ENCODE peak calls at places on chromosomes 6 and 20, in five cellular contexts. L is ovary, E is heart left ventricle, B is HCT116, D is vagina. J is an unnamed sample.
A peak's percentile ranks its signal among the peaks of the same experiment; 100 is the strongest.

GRCh38 chr6:108168501-108168979 is 2.7 kb downstream of the NR2E1 start:
- DNase-seq in L (no peak), E (peak; percentile 42), B (no peak), D (no peak), J (no peak)

GRCh38 chr6:43858161-43859153 is 88.4 kb downstream of the VEGFA start:
- DNase-seq in L (no peak), E (no peak), B (no peak), D (no peak), J (no peak)

GRCh38 chr6:143449082-143449481 is 1.4 kb downstream of the ADAT2 start:
- DNase-seq in L (no peak), E (no peak), B (no peak), D (no peak), J (no peak)

GRCh38 chr6:62519574-62519973 is 233.5 kb upstream of the KHDRBS2 start:
- DNase-seq in L (no peak), E (no peak), B (no peak), D (no peak), J (no peak)

GRCh38 chr6:36053878-36054277 is 26.3 kb downstream of the MAPK14 start:
- DNase-seq in L (no peak), E (no peak), B (no peak), D (no peak), J (no peak)

GRCh38 chr6:134714679-134715078 is 235.2 kb downstream of the ALDH8A1 start:
- DNase-seq in L (no peak), E (no peak), B (no peak), D (no peak), J (no peak)

GRCh38 chr20:21027569-21027968 is 78.6 kb downstream of the LINC00237 start:
- DNase-seq in L (no peak), E (no peak), B (peak; percentile 54), D (no peak), J (no peak)

GRCh38 chr20:37316775-37317170 is 27.3 kb downstream of the MANBAL start:
- DNase-seq in L (no peak), E (no peak), B (no peak), D (no peak), J (no peak)

GRCh38 chr6:170292778-170293164 is 1.9 kb upstream of the DLL1 start:
- DNase-seq in L (no peak), E (no peak), B (peak; percentile 32), D (no peak), J (no peak)

GRCh38 chr20:55515831-55516230 is 489.5 kb downstream of the CBLN4 start:
- DNase-seq in L (no peak), E (no peak), B (no peak), D (no peak), J (no peak)

GRCh38 chr20:37202267-37202943 is 23.1 kb upstream of the MROH8 start:
- DNase-seq in L (peak; percentile 19), E (no peak), B (peak; percentile 35), D (no peak), J (peak; percentile 63)

DNA sequence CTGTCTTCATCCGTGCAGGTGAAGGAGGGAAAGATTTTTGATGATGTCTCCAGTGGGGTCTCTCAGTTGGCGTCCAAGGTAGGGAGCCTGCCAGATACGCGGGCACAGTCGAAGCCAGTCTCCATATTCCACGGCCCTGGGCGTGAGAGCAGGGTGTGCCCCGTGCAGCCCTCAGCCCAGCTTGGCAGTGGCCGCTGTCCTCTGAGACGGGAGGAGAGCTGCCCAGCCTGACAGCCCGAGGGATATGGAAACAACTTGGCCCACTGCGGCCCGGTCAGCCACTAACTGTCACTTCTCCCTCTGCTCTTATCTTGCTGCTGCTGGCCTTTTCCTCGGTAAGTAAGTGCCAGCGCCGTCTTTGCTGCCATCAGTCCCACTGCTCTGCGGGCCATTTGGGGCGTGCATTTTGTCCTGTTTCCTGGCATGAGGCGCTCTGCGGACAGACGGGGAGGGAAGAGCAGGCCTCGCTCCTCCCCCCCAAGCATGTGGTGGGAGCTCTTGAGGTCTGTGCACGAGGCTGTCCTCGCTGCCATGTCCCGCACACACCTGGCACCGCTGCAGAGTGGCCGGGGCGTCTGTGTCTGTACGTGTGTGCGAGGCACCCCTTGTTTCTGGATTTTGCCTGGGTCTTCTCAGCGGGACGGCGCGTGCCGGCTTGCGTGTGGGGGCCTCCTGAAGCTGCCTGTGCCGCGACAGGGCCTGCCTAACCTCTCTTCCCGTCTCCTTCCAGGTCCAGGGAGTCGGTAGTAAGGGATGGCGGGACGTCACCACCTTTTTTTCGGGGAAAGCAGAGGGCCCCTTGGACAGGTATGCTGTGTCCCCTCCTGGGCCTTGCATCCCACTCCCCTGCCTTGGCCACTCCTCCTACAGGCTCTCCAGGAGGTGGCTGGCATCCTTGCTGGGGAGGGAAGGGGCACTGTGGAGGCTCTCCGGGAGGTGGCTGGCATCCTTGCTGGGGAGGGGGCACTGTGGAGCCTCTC is 7.1 kb upstream of the COL20A1 start:
- DNase-seq in L (no peak), E (no peak), B (no peak), D (no peak), J (no peak)
- TF ChIP-seq POLR2A in L (no peak), E (no peak), B (no peak), D (no peak), J (no peak)

DNA sequence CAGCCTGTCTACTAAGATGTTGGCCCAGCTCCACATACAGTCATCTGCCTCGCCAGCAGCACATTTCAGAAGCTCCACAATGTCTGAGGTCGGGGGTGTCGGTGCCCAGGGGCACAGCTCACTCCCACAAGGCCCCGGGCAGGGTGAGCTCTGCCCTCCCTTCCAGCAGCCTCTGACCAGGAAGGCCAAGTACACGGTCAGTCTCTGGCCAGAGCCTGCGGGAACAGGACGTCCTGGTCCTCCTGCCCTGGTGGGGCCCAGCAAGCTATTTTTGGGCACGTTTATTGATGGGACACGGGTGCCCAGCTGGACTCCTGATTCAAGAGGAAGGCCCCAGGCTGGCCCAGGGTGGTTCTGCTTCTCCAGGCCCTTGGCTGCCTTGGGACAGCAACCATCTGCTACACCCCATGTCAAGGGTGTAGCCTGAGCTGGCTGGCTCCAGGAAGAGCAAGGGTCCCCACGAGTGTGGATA is 114.9 kb upstream of the PTPN1 start:
- DNase-seq in L (peak; percentile 72), E (peak; percentile 96), B (no peak), D (no peak), J (peak; percentile 67)
- TF ChIP-seq POLR2A in L (peak; percentile 18), E (no peak), B (no peak), D (no peak), J (no peak)

GRCh38 chr6:32643904-32644303 is 6.7 kb downstream of the HLA-DQA1 start:
- DNase-seq in L (no peak), E (no peak), B (no peak), D (no peak), J (no peak)
- TF ChIP-seq POLR2A in L (no peak), E (no peak), B (no peak), D (no peak), J (no peak)

DNA sequence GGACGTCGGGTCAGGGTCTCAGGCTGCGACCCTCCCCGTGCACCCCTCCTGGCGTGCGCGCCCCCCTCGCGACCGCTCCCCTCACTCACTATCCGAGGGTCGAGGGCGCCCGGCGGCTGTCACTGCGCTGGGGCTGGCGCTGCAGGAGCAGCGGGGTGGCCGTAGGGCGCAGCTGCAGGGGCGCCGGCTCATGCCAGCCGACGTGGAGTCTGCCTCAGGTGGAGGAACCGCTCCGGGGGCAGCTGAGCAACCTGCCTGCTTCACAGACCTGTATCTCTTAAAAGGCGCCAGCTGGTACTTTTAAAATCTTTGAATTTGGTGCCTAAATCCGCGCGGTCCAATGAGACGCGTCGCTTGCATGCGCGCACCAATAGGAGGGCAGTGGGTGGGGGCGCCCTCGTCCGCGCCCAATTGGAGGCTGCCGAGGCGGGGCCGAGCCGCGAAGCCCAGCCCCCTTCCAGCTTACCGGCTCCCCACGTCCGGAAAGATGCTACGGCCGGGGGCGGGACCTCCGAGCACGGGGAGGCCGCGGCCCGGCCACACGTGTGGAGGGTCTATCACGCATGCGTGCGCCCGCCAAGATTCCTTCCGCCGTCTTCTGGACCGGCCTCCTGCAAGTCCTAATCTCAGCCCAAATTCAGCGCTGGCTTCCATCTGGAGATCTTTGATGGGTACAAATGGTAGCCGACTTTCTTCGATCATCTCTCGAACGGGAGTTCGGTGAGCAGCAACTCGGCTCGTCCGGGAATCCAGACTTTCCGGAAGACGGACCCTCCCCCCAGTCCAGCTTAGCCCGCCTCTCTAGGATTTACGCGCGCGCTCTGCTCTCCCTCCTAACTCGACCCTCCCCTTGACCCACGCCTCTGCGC is at the start of gene FBXO5:
- DNase-seq in L (peak; percentile 97), E (peak; percentile 98), B (peak; percentile 94), D (peak; percentile 97), J (peak; percentile 98)
- TF ChIP-seq POLR2A in L (peak; percentile 39), E (peak; percentile 57), B (peak; percentile 76), D (peak; percentile 6), J (peak; percentile 48)

DNA sequence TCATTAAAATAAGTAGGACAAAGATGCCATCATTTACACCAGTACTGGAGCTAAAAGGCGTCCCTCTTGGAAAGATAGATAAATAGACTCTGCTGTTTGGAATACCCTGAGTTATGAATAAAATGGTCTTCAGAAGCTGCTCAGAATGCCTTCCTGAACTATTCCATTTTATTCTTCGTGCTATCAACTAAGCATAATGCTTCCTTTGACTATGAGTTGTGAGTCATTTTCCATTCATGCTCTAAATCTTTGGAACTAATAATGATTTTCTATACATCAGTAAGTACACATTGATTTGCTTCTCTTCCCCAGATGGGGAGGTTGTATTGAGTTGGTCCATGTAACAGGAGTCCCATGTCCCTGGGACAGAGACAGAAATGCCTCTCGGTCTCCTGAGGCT is 98.3 kb upstream of the PDE7B start:
- DNase-seq in L (no peak), E (no peak), B (no peak), D (no peak), J (no peak)
- TF ChIP-seq POLR2A in L (no peak), E (no peak), B (no peak), D (no peak), J (no peak)

GRCh38 chr6:136592930-136593673 is 42.9 kb upstream of the MAP7 start:
- DNase-seq in L (no peak), E (no peak), B (no peak), D (no peak), J (no peak)

GRCh38 chr6:136594671-136595070 is 44.4 kb upstream of the MAP7 start:
- DNase-seq in L (no peak), E (no peak), B (no peak), D (no peak), J (no peak)

GRCh38 chr6:136598048-136598447 is 47.8 kb upstream of the MAP7 start:
- DNase-seq in L (no peak), E (no peak), B (no peak), D (no peak), J (no peak)

GRCh38 chr6:136591617-136592016 is 41.4 kb upstream of the MAP7 start:
- DNase-seq in L (no peak), E (no peak), B (no peak), D (no peak), J (no peak)

GRCh38 chr6:136593748-136594490 is 43.7 kb upstream of the MAP7 start:
- DNase-seq in L (no peak), E (no peak), B (peak; percentile 16), D (no peak), J (peak; percentile 54)
- TF ChIP-seq POLR2A in L (no peak), E (no peak), B (no peak), D (no peak), J (no peak)